ENCODE peak calls at places on chromosome 19, in five cellular contexts. N is amniotic epithelial cell; K is NCI-H1694 treated with DMSO at 0.1 percent for 48 hours; V is stimulated activated CD8-positive, alpha-beta memory T cell treated with anti-CD3 and anti-CD28 coated beads, Interleukin-4, amount 100 ng/mL, for 1 hour; U is left ventricle myocardium inferior. O is an unnamed sample.

GRCh38 chr19:17243854-17244617 is 1.7 kb downstream of the NR2F6 start:
- DNase-seq in U (peak; percentile 75), V (no peak), N (no peak), K (no peak), O (no peak)

GRCh38 chr19:18850560-18851375 is 19.0 kb downstream of the UPF1 start:
- DNase-seq in N (no peak), K (no peak), U (no peak), V (no peak), O (no peak)

GRCh38 chr19:51480590-51480989 is 2.3 kb downstream of the CEACAM18 start:
- DNase-seq in V (no peak), K (no peak), N (no peak), U (no peak), O (no peak)

GRCh38 chr19:34793562-34793961 is 20.5 kb upstream of the ZNF599 start:
- DNase-seq in K (no peak), U (no peak), N (no peak), V (no peak), O (no peak)

GRCh38 chr19:34171539-34171876 is 796 bp upstream of the LSM14A start:
- DNase-seq in V (no peak), K (no peak), U (no peak), N (peak; percentile 89), O (no peak)

GRCh38 chr19:8680676-8681344 is 17.8 kb downstream of the ACTL9 start:
- DNase-seq in V (no peak), N (no peak), K (no peak), U (no peak), O (no peak)

GRCh38 chr19:50328257-50329145 is 676 bp downstream of the KCNC3 start:
- DNase-seq in U (no peak), N (no peak), K (no peak), V (no peak), O (no peak)

GRCh38 chr19:11279505-11280236 is 16.3 kb upstream of the TSPAN16 start:
- DNase-seq in V (no peak), K (no peak), N (no peak), U (no peak), O (peak; percentile 42)

O was measured in SIG-M5.